ENCODE peak calls at places on chromosomes 7 and 10, in seven cellular contexts. U, W, Y, B, A, V and Z are unnamed samples.
A peak's percentile ranks its signal among the peaks of the same experiment; 100 is the strongest.

GRCh38 chr10:123795846-123796590 is 95.6 kb downstream of the CPXM2 start:
- DNase-seq in U (no peak), W (no peak), Y (no peak), B (no peak), A (no peak), V (no peak), Z (no peak)

GRCh38 chr10:79112898-79113431 is 44.2 kb downstream of the ZMIZ1 start:
- DNase-seq in U (peak; percentile 93), W (peak; percentile 86), Y (no peak), B (peak; percentile 74), A (peak; percentile 72), V (no peak), Z (peak; percentile 65)

GRCh38 chr10:60726253-60726652 is 52.0 kb upstream of the CDK1 start:
- DNase-seq in U (no peak), W (no peak), Y (no peak), B (no peak), A (no peak), V (no peak), Z (no peak)

GRCh38 chr7:72265505-72265904 is 146.6 kb downstream of the CALN1 start:
- DNase-seq in U (no peak), W (no peak), Y (no peak), B (no peak), A (no peak), V (no peak), Z (no peak)

GRCh38 chr7:2068693-2069471 is 163.9 kb downstream of the MAD1L1 start:
- DNase-seq in U (no peak), W (no peak), Y (no peak), B (no peak), A (no peak), V (no peak), Z (no peak)

GRCh38 chr7:54419209-54419608 is 123.0 kb upstream of the VSTM2A start:
- DNase-seq in U (no peak), W (no peak), Y (no peak), B (no peak), A (no peak), V (no peak), Z (no peak)

GRCh38 chr7:121484089-121484763 is 88.1 kb upstream of the FAM3C start:
- DNase-seq in U (no peak), W (no peak), Y (no peak), B (no peak), A (no peak), V (no peak), Z (no peak)

GRCh38 chr10:14409856-14410458 is 79.2 kb upstream of the FRMD4A start:
- DNase-seq in U (no peak), W (no peak), Y (no peak), B (no peak), A (no peak), V (no peak), Z (no peak)

GRCh38 chr7:101882595-101883564 is 65.5 kb downstream of the CUX1 start:
- DNase-seq in U (peak; percentile 100), W (peak; percentile 87), Y (peak; percentile 84), B (peak; percentile 83), A (no peak), V (peak; percentile 91), Z (peak; percentile 16)

GRCh38 chr10:111037868-111038267 is 39.0 kb upstream of the ADRA2A start:
- DNase-seq in U (no peak), W (no peak), Y (no peak), B (no peak), A (no peak), V (no peak), Z (no peak)

GRCh38 chr7:29007127-29007526 is 49.0 kb upstream of the TRIL start:
- DNase-seq in U (no peak), W (no peak), Y (no peak), B (no peak), A (no peak), V (no peak), Z (no peak)

GRCh38 chr7:126605056-126605455 is 647.7 kb downstream of the GRM8 start:
- DNase-seq in U (no peak), W (no peak), Y (no peak), B (no peak), A (no peak), V (no peak), Z (no peak)

GRCh38 chr10:78643513-78643912 is 425.3 kb upstream of the ZMIZ1 start:
- DNase-seq in U (no peak), W (no peak), Y (no peak), B (no peak), A (no peak), V (no peak), Z (no peak)

GRCh38 chr7:15620491-15621185 is 58.8 kb upstream of the AGMO start:
- DNase-seq in U (no peak), W (no peak), Y (no peak), B (no peak), A (no peak), V (no peak), Z (no peak)

GRCh38 chr10:13390604-13391522 is 42.8 kb upstream of the SEPHS1 start:
- DNase-seq in U (peak; percentile 33), W (no peak), Y (peak; percentile 5), B (no peak), A (no peak), V (peak; percentile 57), Z (no peak)

GRCh38 chr10:58514102-58514472 is 1.4 kb downstream of the BICC1 start:
- DNase-seq in U (peak; percentile 9), W (no peak), Y (no peak), B (no peak), A (no peak), V (no peak), Z (no peak)
- H3K4me3 ChIP-seq in U (peak overlapping the region; percentile 73), W (peak overlapping the region; percentile 80), Y (peak overlapping the region; percentile 54), B (peak overlapping the region; percentile 63), A (no peak overlapping the region), V (no peak overlapping the region), Z (peak overlapping the region; percentile 75)

GRCh38 chr7:52365349-52365748 is 670.1 kb upstream of the POM121L12 start:
- DNase-seq in U (no peak), W (no peak), Y (no peak), B (no peak), A (no peak), V (no peak), Z (no peak)
- H3K27ac ChIP-seq in U (no peak overlapping the region), W (no peak overlapping the region), Y (no peak overlapping the region), B (no peak overlapping the region), A (no peak overlapping the region), V (no peak overlapping the region), Z (no peak overlapping the region)

GRCh38 chr10:88049204-88049603 is 185.8 kb downstream of the PTEN start:
- DNase-seq in U (no peak), W (no peak), Y (no peak), B (no peak), A (no peak), V (no peak), Z (no peak)

GRCh38 chr10:88045544-88046415 is 182.4 kb downstream of the PTEN start:
- DNase-seq in U (peak; percentile 73), W (no peak), Y (no peak), B (no peak), A (no peak), V (no peak), Z (no peak)

GRCh38 chr10:88048312-88048711 is 184.9 kb downstream of the PTEN start:
- DNase-seq in U (peak; percentile 41), W (no peak), Y (no peak), B (no peak), A (no peak), V (no peak), Z (no peak)

GRCh38 chr10:88045116-88045515 is 181.7 kb downstream of the PTEN start:
- DNase-seq in U (peak; percentile 92), W (no peak), Y (no peak), B (no peak), A (no peak), V (no peak), Z (no peak)

DNA sequence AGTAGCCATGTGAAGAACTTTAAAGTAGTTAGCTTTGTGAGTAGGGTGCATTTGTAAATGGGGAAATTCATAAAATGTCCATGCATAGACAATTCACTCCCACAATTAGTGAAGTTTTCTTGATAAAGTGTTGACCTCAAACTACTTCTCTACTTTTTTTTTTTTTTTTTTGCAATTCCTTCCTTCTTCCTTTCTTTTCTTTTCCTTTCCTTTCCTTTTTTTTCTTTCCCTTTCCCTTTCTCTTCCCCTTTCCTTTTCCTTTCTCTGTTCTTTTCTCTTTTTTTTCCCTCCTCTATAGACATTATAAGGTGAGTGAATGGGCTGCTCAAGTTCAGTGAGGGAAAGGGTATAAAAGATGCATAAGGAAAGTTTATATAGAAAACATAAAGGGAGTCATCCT is 184.2 kb downstream of the PTEN start:
- DNase-seq in U (no peak), W (no peak), Y (no peak), B (no peak), A (no peak), V (no peak), Z (no peak)
- H3K4me3 ChIP-seq in U (no peak overlapping the region), W (no peak overlapping the region), Y (no peak overlapping the region), B (no peak overlapping the region), A (no peak overlapping the region), V (no peak overlapping the region), Z (no peak overlapping the region)

DNA sequence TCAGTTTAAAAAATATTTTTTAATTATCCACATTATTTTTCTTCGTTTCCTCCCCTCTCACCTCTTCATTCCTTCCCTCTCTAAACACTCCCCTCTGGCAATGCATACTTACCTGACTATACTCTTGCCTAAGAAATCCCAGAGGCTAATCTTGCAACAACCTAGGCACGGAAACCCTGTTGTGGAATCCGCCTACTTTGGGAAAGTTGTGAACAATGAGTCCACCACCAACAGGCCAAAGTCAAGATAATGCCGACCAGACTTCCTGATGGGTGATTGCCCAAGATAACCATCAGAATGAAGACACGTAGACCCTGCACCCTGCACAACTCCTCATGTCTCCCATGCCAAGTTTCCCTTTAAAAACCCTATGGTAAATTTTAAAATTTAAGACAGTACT is 521.5 kb downstream of the KIF20B start:
- DNase-seq in U (peak; percentile 13), W (no peak), Y (no peak), B (no peak), A (no peak), V (no peak), Z (no peak)
- H3K27ac ChIP-seq in U (no peak overlapping the region), W (no peak overlapping the region), Y (no peak overlapping the region), B (no peak overlapping the region), A (no peak overlapping the region), V (no peak overlapping the region), Z (no peak overlapping the region)

GRCh38 chr10:97291357-97292096 is 910 bp downstream of the ARHGAP19 start:
- DNase-seq in U (no peak), W (no peak), Y (no peak), B (no peak), A (no peak), V (no peak), Z (no peak)

GRCh38 chr10:97292097-97292861 is at the start of gene ARHGAP19:
- DNase-seq in U (peak; percentile 98), W (peak; percentile 94), Y (peak; percentile 96), B (peak; percentile 93), A (peak; percentile 95), V (peak; percentile 94), Z (peak; percentile 95)

GRCh38 chr10:97297556-97298222 is 5.3 kb upstream of the ARHGAP19 start:
- DNase-seq in U (peak; percentile 4), W (no peak), Y (no peak), B (no peak), A (no peak), V (peak; percentile 72), Z (no peak)

GRCh38 chr10:97298223-97298571 is 5.8 kb upstream of the ARHGAP19 start:
- DNase-seq in U (no peak), W (no peak), Y (no peak), B (no peak), A (no peak), V (no peak), Z (no peak)

GRCh38 chr10:97292862-97293198 is 393 bp upstream of the ARHGAP19 start:
- DNase-seq in U (no peak), W (no peak), Y (no peak), B (no peak), A (no peak), V (no peak), Z (no peak)
- H3K4me3 ChIP-seq in U (no peak overlapping the region), W (no peak overlapping the region), Y (peak overlapping the region; percentile 87), B (no peak overlapping the region), A (no peak overlapping the region), V (no peak overlapping the region), Z (no peak overlapping the region)